ENCODE peak calls at places on chromosomes 1 and 21, in eight cellular contexts. One of them, this sample, is unnamed.

GRCh38 chr1:12230549-12231275 is 882 bp downstream of the VPS13D start:
- DNase-seq in MV-4-11: no peak
- DNase-seq in RCC 7860: no peak
- DNase-seq in HAP-1: peak
- DNase-seq in NCI-H460: peak
- DNase-seq in brain microvascular endothelial cell: no peak
- DNase-seq in Right ventricle myocardium superior: peak
- DNase-seq in HEK293T: no peak
- DNase-seq in this sample: no peak

GRCh38 chr1:193569696-193570269 is 383.4 kb upstream of the B3GALT2 start:
- DNase-seq in HAP-1: no peak
- DNase-seq in Right ventricle myocardium superior: no peak
- DNase-seq in NCI-H460: no peak
- DNase-seq in HEK293T: no peak
- DNase-seq in RCC 7860: peak
- DNase-seq in brain microvascular endothelial cell: peak
- DNase-seq in MV-4-11: no peak
- DNase-seq in this sample: no peak

GRCh38 chr1:54405894-54406293 is 300 bp downstream of the SSBP3 start:
- DNase-seq in HEK293T: no peak
- DNase-seq in NCI-H460: no peak
- DNase-seq in brain microvascular endothelial cell: no peak
- DNase-seq in Right ventricle myocardium superior: peak
- DNase-seq in RCC 7860: no peak
- DNase-seq in MV-4-11: no peak
- DNase-seq in HAP-1: peak
- DNase-seq in this sample: no peak

GRCh38 chr1:41500378-41500777 is 15.9 kb upstream of the EDN2 start:
- DNase-seq in Right ventricle myocardium superior: peak
- DNase-seq in RCC 7860: peak
- DNase-seq in MV-4-11: no peak
- DNase-seq in HAP-1: no peak
- DNase-seq in brain microvascular endothelial cell: no peak
- DNase-seq in NCI-H460: no peak
- DNase-seq in HEK293T: no peak
- DNase-seq in this sample: no peak

GRCh38 chr1:38420666-38421065 is 374.1 kb upstream of the POU3F1 start:
- DNase-seq in HEK293T: no peak
- DNase-seq in NCI-H460: no peak
- DNase-seq in brain microvascular endothelial cell: no peak
- DNase-seq in RCC 7860: no peak
- DNase-seq in HAP-1: no peak
- DNase-seq in Right ventricle myocardium superior: no peak
- DNase-seq in MV-4-11: no peak
- DNase-seq in this sample: no peak

GRCh38 chr1:84691139-84691783 is 1.0 kb upstream of the SSX2IP start:
- DNase-seq in NCI-H460: no peak
- DNase-seq in HEK293T: no peak
- DNase-seq in MV-4-11: no peak
- DNase-seq in HAP-1: no peak
- DNase-seq in brain microvascular endothelial cell: no peak
- DNase-seq in RCC 7860: no peak
- DNase-seq in Right ventricle myocardium superior: no peak
- DNase-seq in this sample: no peak

GRCh38 chr21:34807881-34808568 is 139.2 kb downstream of the CLIC6 start:
- DNase-seq in MV-4-11: peak
- DNase-seq in HEK293T: no peak
- DNase-seq in NCI-H460: peak
- DNase-seq in brain microvascular endothelial cell: peak
- DNase-seq in RCC 7860: peak
- DNase-seq in HAP-1: no peak
- DNase-seq in Right ventricle myocardium superior: no peak
- DNase-seq in this sample: peak

GRCh38 chr1:225911207-225912130 is 12.6 kb downstream of the PYCR2 start:
- DNase-seq in Right ventricle myocardium superior: peak
- DNase-seq in NCI-H460: peak
- DNase-seq in brain microvascular endothelial cell: peak
- DNase-seq in RCC 7860: no peak
- DNase-seq in HEK293T: no peak
- DNase-seq in HAP-1: no peak
- DNase-seq in MV-4-11: no peak
- DNase-seq in this sample: peak

GRCh38 chr21:40837456-40837855 is 9.5 kb downstream of the DSCAM start:
- DNase-seq in Right ventricle myocardium superior: no peak
- DNase-seq in RCC 7860: no peak
- DNase-seq in brain microvascular endothelial cell: no peak
- DNase-seq in MV-4-11: peak
- DNase-seq in HEK293T: no peak
- DNase-seq in HAP-1: no peak
- DNase-seq in NCI-H460: no peak
- DNase-seq in this sample: no peak

GRCh38 chr21:43626390-43626789 is 32.9 kb downstream of the HSF2BP start:
- DNase-seq in HAP-1: no peak
- DNase-seq in Right ventricle myocardium superior: no peak
- DNase-seq in NCI-H460: no peak
- DNase-seq in brain microvascular endothelial cell: no peak
- DNase-seq in HEK293T: no peak
- DNase-seq in MV-4-11: no peak
- DNase-seq in RCC 7860: no peak
- DNase-seq in this sample: no peak

GRCh38 chr1:168903237-168903830 is 174.3 kb upstream of the DPT start:
- DNase-seq in RCC 7860: peak
- DNase-seq in Right ventricle myocardium superior: no peak
- DNase-seq in NCI-H460: no peak
- DNase-seq in HEK293T: no peak
- DNase-seq in brain microvascular endothelial cell: no peak
- DNase-seq in MV-4-11: no peak
- DNase-seq in HAP-1: no peak
- DNase-seq in this sample: no peak

This sample was measured in T-helper 9 cell.